ENCODE peak calls at places on chromosome 11, in nine cellular contexts. One of them, this sample, is unnamed.

GRCh38 chr11:132977241-132977640 is 555.1 kb downstream of the OPCML start:
- DNase-seq in WTC11: no peak
- DNase-seq in uterus: no peak
- DNase-seq in WERI-Rb-1: no peak
- DNase-seq in GM10248: no peak
- DNase-seq in cardiac muscle cell: no peak
- DNase-seq in heart left ventricle: no peak
- DNase-seq in dorsolateral prefrontal cortex: no peak
- DNase-seq in natural killer cell: no peak
- DNase-seq in this sample: no peak

GRCh38 chr11:75719089-75719638 is 1.5 kb downstream of the MOGAT2 start:
- DNase-seq in WTC11: no peak
- DNase-seq in uterus: no peak
- DNase-seq in WERI-Rb-1: no peak
- DNase-seq in GM10248: peak; percentile 57
- DNase-seq in cardiac muscle cell: no peak
- DNase-seq in heart left ventricle: no peak
- DNase-seq in dorsolateral prefrontal cortex: no peak
- DNase-seq in natural killer cell: no peak
- DNase-seq in this sample: no peak

GRCh38 chr11:90747057-90747456 is 524.2 kb upstream of the CHORDC1 start:
- DNase-seq in WTC11: no peak
- DNase-seq in uterus: no peak
- DNase-seq in WERI-Rb-1: no peak
- DNase-seq in GM10248: no peak
- DNase-seq in cardiac muscle cell: peak; percentile 40
- DNase-seq in heart left ventricle: no peak
- DNase-seq in dorsolateral prefrontal cortex: no peak
- DNase-seq in natural killer cell: no peak
- DNase-seq in this sample: no peak

GRCh38 chr11:48096588-48097525 is 116.5 kb downstream of the PTPRJ start:
- DNase-seq in WTC11: no peak
- DNase-seq in uterus: no peak
- DNase-seq in WERI-Rb-1: peak; percentile 16
- DNase-seq in GM10248: no peak
- DNase-seq in cardiac muscle cell: no peak
- DNase-seq in heart left ventricle: no peak
- DNase-seq in dorsolateral prefrontal cortex: no peak
- DNase-seq in natural killer cell: no peak
- DNase-seq in this sample: no peak

GRCh38 chr11:24064309-24064903 is 432.4 kb upstream of the LUZP2 start:
- DNase-seq in WTC11: no peak
- DNase-seq in uterus: no peak
- DNase-seq in WERI-Rb-1: no peak
- DNase-seq in GM10248: no peak
- DNase-seq in cardiac muscle cell: no peak
- DNase-seq in heart left ventricle: no peak
- DNase-seq in dorsolateral prefrontal cortex: no peak
- DNase-seq in natural killer cell: no peak
- DNase-seq in this sample: no peak

GRCh38 chr11:128715691-128716153 is 21.9 kb downstream of the FLI1 start:
- DNase-seq in WTC11: no peak
- DNase-seq in uterus: no peak
- DNase-seq in WERI-Rb-1: no peak
- DNase-seq in GM10248: no peak
- DNase-seq in cardiac muscle cell: peak; percentile 90
- DNase-seq in heart left ventricle: peak; percentile 52
- DNase-seq in dorsolateral prefrontal cortex: no peak
- DNase-seq in natural killer cell: no peak
- DNase-seq in this sample: no peak

GRCh38 chr11:20790622-20791021 is 121.2 kb downstream of the NELL1 start:
- DNase-seq in WTC11: peak; percentile 82
- DNase-seq in uterus: no peak
- DNase-seq in WERI-Rb-1: peak; percentile 10
- DNase-seq in GM10248: no peak
- DNase-seq in cardiac muscle cell: no peak
- DNase-seq in heart left ventricle: no peak
- DNase-seq in dorsolateral prefrontal cortex: no peak
- DNase-seq in natural killer cell: no peak
- DNase-seq in this sample: no peak

GRCh38 chr11:6603287-6604080 is at the start of the genes ILK and RRP8:
- DNase-seq in WTC11: peak; percentile 93
- DNase-seq in uterus: peak; percentile 92
- DNase-seq in WERI-Rb-1: peak; percentile 89
- DNase-seq in GM10248: peak; percentile 94
- DNase-seq in cardiac muscle cell: peak; percentile 93
- DNase-seq in heart left ventricle: peak; percentile 95
- DNase-seq in dorsolateral prefrontal cortex: peak; percentile 84
- DNase-seq in natural killer cell: peak; percentile 84
- DNase-seq in this sample: peak; percentile 86

GRCh38 chr11:70828498-70829159 is 423.7 kb downstream of the SHANK2 start:
- DNase-seq in WTC11: no peak
- DNase-seq in uterus: no peak
- DNase-seq in WERI-Rb-1: no peak
- DNase-seq in GM10248: no peak
- DNase-seq in cardiac muscle cell: no peak
- DNase-seq in heart left ventricle: no peak
- DNase-seq in dorsolateral prefrontal cortex: no peak
- DNase-seq in natural killer cell: no peak
- DNase-seq in this sample: no peak

GRCh38 chr11:70824590-70825300 is 426.4 kb downstream of the CTTN start:
- DNase-seq in WTC11: no peak
- DNase-seq in uterus: no peak
- DNase-seq in WERI-Rb-1: peak; percentile 94
- DNase-seq in GM10248: no peak
- DNase-seq in cardiac muscle cell: peak; percentile 5
- DNase-seq in heart left ventricle: no peak
- DNase-seq in dorsolateral prefrontal cortex: no peak
- DNase-seq in natural killer cell: no peak
- DNase-seq in this sample: no peak

GRCh38 chr11:70826950-70827349 is 425.4 kb downstream of the SHANK2 start:
- DNase-seq in WTC11: no peak
- DNase-seq in uterus: no peak
- DNase-seq in WERI-Rb-1: no peak
- DNase-seq in GM10248: no peak
- DNase-seq in cardiac muscle cell: peak; percentile 6
- DNase-seq in heart left ventricle: no peak
- DNase-seq in dorsolateral prefrontal cortex: no peak
- DNase-seq in natural killer cell: no peak
- DNase-seq in this sample: no peak

GRCh38 chr11:70825893-70826540 is 426.4 kb downstream of the SHANK2 start:
- DNase-seq in WTC11: no peak
- DNase-seq in uterus: no peak
- DNase-seq in WERI-Rb-1: no peak
- DNase-seq in GM10248: no peak
- DNase-seq in cardiac muscle cell: no peak
- DNase-seq in heart left ventricle: peak; percentile 32
- DNase-seq in dorsolateral prefrontal cortex: no peak
- DNase-seq in natural killer cell: no peak
- DNase-seq in this sample: no peak

DNA sequence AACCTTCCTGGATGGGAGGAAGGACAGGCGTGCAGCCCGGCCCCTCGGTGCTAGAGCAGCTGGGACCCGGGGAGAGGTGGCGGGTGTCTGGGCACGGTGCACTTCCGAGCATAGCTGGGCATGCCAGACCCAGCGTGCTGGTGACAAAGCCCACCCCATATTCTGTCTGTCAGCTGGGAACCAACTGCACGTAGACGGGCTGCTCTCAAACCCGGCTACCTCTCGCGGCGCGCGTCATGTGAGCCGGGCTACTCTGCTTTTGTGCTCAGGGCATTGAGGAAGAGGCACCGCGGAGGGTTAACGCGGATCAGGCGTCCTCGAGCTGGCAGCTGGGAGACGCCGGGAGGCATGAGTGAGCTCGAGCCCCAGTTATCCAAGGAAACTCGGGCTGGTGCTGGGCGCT is 425.8 kb downstream of the SHANK2 start:
- DNase-seq in WTC11: peak; percentile 59
- DNase-seq in uterus: no peak
- DNase-seq in WERI-Rb-1: peak; percentile 65
- DNase-seq in GM10248: no peak
- DNase-seq in cardiac muscle cell: peak; percentile 15
- DNase-seq in heart left ventricle: no peak
- DNase-seq in dorsolateral prefrontal cortex: peak; percentile 30
- DNase-seq in natural killer cell: no peak
- DNase-seq in this sample: no peak
- TF ChIP-seq CTCF in WTC11: no peak
- TF ChIP-seq CTCF in uterus: no peak
- TF ChIP-seq CTCF in WERI-Rb-1: no peak
- TF ChIP-seq CTCF in GM10248: no peak
- TF ChIP-seq CTCF in cardiac muscle cell: no peak
- TF ChIP-seq CTCF in heart left ventricle: no peak
- TF ChIP-seq CTCF in dorsolateral prefrontal cortex: no peak
- TF ChIP-seq CTCF in natural killer cell: no peak
- TF ChIP-seq CTCF in this sample: no peak

DNA sequence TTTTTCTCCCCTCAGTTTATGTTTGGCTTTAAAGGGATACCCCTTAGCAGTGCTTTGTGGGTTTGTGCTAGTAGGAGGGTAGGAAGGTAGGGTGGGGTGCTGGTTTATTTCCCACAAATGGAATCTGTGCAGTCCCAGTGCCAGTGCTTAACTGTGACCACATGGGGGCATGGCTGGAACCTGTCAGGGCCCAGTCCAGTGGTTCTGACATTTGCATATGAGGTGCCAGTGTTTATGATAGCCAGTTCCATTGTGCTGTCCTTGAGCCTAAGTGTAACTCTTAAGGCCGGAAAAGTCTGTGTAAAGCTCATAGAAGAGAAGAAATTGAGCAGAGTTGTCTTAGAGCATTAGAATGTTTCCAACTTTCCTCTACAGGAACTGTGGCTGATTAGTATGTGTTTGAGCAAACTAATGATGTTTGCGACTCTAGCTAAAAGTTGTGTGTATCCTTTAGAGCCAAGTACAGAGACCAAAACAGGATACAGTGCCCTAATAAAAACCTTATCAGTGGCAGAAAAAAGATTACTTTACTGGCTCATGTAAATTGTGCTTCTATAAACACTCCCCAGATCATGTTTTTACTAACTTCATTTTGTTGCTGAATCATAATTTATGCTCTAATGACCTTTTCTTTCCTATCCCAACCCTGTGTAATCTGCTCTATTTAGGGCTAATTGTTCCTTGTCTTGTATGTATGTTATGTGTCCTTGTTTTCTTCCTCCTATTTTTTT is 38.1 kb downstream of the DIXDC1 start:
- DNase-seq in WTC11: no peak
- DNase-seq in uterus: no peak
- DNase-seq in WERI-Rb-1: no peak
- DNase-seq in GM10248: no peak
- DNase-seq in cardiac muscle cell: no peak
- DNase-seq in heart left ventricle: peak; percentile 30
- DNase-seq in dorsolateral prefrontal cortex: no peak
- DNase-seq in natural killer cell: no peak
- DNase-seq in this sample: no peak
- TF ChIP-seq CTCF in WTC11: no peak
- TF ChIP-seq CTCF in uterus: peak; percentile 23
- TF ChIP-seq CTCF in WERI-Rb-1: peak; percentile 10
- TF ChIP-seq CTCF in GM10248: no peak
- TF ChIP-seq CTCF in cardiac muscle cell: no peak
- TF ChIP-seq CTCF in heart left ventricle: peak; percentile 26
- TF ChIP-seq CTCF in dorsolateral prefrontal cortex: peak; percentile 47
- TF ChIP-seq CTCF in natural killer cell: no peak
- TF ChIP-seq CTCF in this sample: peak; percentile 16

DNA sequence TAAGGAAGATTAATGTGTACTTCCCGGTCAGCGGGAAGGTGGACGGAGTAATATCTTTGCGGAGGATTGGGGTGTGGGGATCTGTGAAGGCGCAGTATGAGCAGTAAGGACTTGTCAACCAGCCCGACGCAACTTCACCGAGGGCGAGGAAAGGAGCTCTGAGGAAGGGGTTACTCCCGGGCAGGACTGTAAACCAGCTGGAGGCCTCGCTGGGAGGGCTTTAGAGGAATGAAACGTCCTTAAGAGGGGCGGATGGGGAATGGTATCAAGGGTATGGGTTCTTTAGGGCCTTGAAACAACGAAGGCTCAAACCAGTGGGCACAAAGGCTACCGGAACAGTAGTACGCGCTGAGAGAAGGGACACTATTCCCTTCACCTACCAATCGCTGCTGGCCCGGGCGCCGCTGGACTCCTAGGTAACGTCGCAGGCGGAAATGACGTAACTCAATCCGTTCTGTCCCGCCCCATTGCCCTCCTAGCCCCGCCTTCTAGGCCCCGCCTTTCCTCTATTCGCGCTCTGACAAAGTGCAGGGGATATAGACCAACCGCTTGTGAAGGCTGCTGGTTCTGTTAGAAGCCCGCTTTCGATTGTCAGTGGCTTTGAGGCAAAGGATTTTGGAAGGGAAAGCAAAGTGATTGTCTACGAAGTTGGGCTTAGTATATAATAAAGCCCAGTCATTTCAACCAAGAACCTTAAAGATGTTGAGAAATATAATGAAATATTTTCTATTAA is at the start of gene C11orf65:
- DNase-seq in WTC11: peak; percentile 96
- DNase-seq in uterus: peak; percentile 97
- DNase-seq in WERI-Rb-1: peak; percentile 96
- DNase-seq in GM10248: peak; percentile 92
- DNase-seq in cardiac muscle cell: peak; percentile 98
- DNase-seq in heart left ventricle: peak; percentile 96
- DNase-seq in dorsolateral prefrontal cortex: peak; percentile 94
- DNase-seq in natural killer cell: peak; percentile 96
- DNase-seq in this sample: peak; percentile 94
- TF ChIP-seq CTCF in WTC11: no peak
- TF ChIP-seq CTCF in uterus: no peak
- TF ChIP-seq CTCF in WERI-Rb-1: no peak
- TF ChIP-seq CTCF in GM10248: no peak
- TF ChIP-seq CTCF in cardiac muscle cell: no peak
- TF ChIP-seq CTCF in heart left ventricle: no peak
- TF ChIP-seq CTCF in dorsolateral prefrontal cortex: no peak
- TF ChIP-seq CTCF in natural killer cell: no peak
- TF ChIP-seq CTCF in this sample: no peak

DNA sequence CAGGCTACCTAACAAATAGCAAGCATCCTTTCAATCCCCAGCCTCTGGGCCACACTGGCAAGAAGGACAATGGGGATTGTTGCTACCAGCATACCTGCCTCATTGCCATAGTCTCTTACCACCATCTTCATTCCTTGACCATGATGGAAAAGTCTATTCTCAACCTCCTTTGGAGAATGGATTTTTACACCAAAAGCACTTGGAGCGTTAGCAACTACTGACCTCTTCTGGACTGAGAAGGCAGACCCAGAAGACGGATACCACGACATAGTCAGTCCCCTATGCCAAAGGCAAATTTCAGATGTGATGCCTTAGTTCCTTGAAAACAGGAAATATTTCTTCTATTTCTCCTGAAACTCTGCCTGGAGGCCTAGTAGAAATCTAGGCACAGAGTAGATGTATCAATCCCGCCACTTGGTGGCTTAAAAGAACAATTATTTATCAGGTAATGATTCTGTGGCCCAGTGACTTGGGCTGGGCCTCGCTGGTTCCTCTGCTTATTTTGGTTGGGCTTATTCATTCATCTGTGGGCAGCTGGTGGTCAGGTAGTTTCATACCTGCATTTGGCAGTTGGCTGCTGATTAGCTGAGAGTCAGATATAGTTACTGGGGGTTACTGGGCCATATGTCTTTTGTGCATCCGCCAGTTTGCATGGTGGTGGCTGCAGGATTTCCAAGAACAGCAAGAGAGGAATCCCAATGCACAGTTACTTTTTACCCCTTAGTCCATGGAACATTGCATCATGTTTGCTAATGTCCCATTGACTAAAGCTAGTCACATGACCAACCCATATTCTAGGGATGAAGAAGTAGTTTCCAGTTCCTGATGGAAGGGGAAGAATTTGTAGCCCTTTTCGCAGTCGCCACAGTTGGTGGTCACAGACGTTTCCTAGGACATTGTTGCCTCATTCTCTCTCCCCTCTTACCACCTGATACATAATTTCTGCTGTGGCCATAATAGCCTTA is 75.2 kb downstream of the DHCR7 start:
- DNase-seq in WTC11: no peak
- DNase-seq in uterus: no peak
- DNase-seq in WERI-Rb-1: no peak
- DNase-seq in GM10248: no peak
- DNase-seq in cardiac muscle cell: peak; percentile 37
- DNase-seq in heart left ventricle: no peak
- DNase-seq in dorsolateral prefrontal cortex: no peak
- DNase-seq in natural killer cell: no peak
- DNase-seq in this sample: no peak
- TF ChIP-seq CTCF in WTC11: no peak
- TF ChIP-seq CTCF in uterus: no peak
- TF ChIP-seq CTCF in WERI-Rb-1: peak; percentile 50
- TF ChIP-seq CTCF in GM10248: no peak
- TF ChIP-seq CTCF in cardiac muscle cell: peak; percentile 38
- TF ChIP-seq CTCF in heart left ventricle: no peak
- TF ChIP-seq CTCF in dorsolateral prefrontal cortex: peak; percentile 60
- TF ChIP-seq CTCF in natural killer cell: no peak
- TF ChIP-seq CTCF in this sample: no peak